ENCODE peak calls at places on chromosomes 7 and 10, in ten cellular contexts. One of them, this sample, is unnamed.

GRCh38 chr10:485776-486572 is 203.5 kb downstream of the DIP2C start:
- DNase-seq in PC-3: no peak
- DNase-seq in body of pancreas: no peak
- DNase-seq in WERI-Rb-1: no peak
- DNase-seq in hepatocyte: no peak
- DNase-seq in tibial nerve: no peak
- DNase-seq in lower leg skin: peak; percentile 78
- DNase-seq in left ventricle myocardium inferior: no peak
- DNase-seq in pancreas: no peak
- DNase-seq in Calu3: no peak
- DNase-seq in this sample: no peak

GRCh38 chr7:155750255-155751125 is 61.8 kb downstream of the SHH start:
- DNase-seq in PC-3: peak; percentile 59
- DNase-seq in body of pancreas: no peak
- DNase-seq in WERI-Rb-1: no peak
- DNase-seq in hepatocyte: no peak
- DNase-seq in tibial nerve: no peak
- DNase-seq in lower leg skin: no peak
- DNase-seq in left ventricle myocardium inferior: no peak
- DNase-seq in pancreas: no peak
- DNase-seq in Calu3: no peak
- DNase-seq in this sample: no peak

GRCh38 chr10:16916496-16916895 is 99.3 kb upstream of the RSU1 start:
- DNase-seq in PC-3: no peak
- DNase-seq in body of pancreas: no peak
- DNase-seq in WERI-Rb-1: no peak
- DNase-seq in hepatocyte: no peak
- DNase-seq in tibial nerve: no peak
- DNase-seq in lower leg skin: no peak
- DNase-seq in left ventricle myocardium inferior: no peak
- DNase-seq in pancreas: no peak
- DNase-seq in Calu3: no peak
- DNase-seq in this sample: no peak

GRCh38 chr7:94662548-94662947 is 6.6 kb upstream of the SGCE start:
- DNase-seq in PC-3: no peak
- DNase-seq in body of pancreas: no peak
- DNase-seq in WERI-Rb-1: no peak
- DNase-seq in hepatocyte: no peak
- DNase-seq in tibial nerve: no peak
- DNase-seq in lower leg skin: no peak
- DNase-seq in left ventricle myocardium inferior: no peak
- DNase-seq in pancreas: no peak
- DNase-seq in Calu3: no peak
- DNase-seq in this sample: no peak

GRCh38 chr10:113381906-113382562 is 170.8 kb upstream of the HABP2 start:
- DNase-seq in PC-3: peak; percentile 66
- DNase-seq in body of pancreas: no peak
- DNase-seq in WERI-Rb-1: no peak
- DNase-seq in hepatocyte: no peak
- DNase-seq in tibial nerve: no peak
- DNase-seq in lower leg skin: peak; percentile 12
- DNase-seq in left ventricle myocardium inferior: no peak
- DNase-seq in pancreas: no peak
- DNase-seq in Calu3: peak; percentile 11
- DNase-seq in this sample: no peak

GRCh38 chr7:43693687-43694398 is 35.5 kb downstream of the COA1 start:
- DNase-seq in PC-3: peak; percentile 66
- DNase-seq in body of pancreas: no peak
- DNase-seq in WERI-Rb-1: no peak
- DNase-seq in hepatocyte: no peak
- DNase-seq in tibial nerve: no peak
- DNase-seq in lower leg skin: no peak
- DNase-seq in left ventricle myocardium inferior: no peak
- DNase-seq in pancreas: no peak
- DNase-seq in Calu3: no peak
- DNase-seq in this sample: no peak

GRCh38 chr10:114273910-114274309 is 34.9 kb downstream of the VWA2 start:
- DNase-seq in PC-3: no peak
- DNase-seq in body of pancreas: no peak
- DNase-seq in WERI-Rb-1: no peak
- DNase-seq in hepatocyte: no peak
- DNase-seq in tibial nerve: no peak
- DNase-seq in lower leg skin: peak; percentile 59
- DNase-seq in left ventricle myocardium inferior: no peak
- DNase-seq in pancreas: no peak
- DNase-seq in Calu3: no peak
- DNase-seq in this sample: no peak

GRCh38 chr7:68785036-68785435 is 813.2 kb upstream of the AUTS2 start:
- DNase-seq in PC-3: no peak
- DNase-seq in body of pancreas: peak; percentile 25
- DNase-seq in WERI-Rb-1: no peak
- DNase-seq in hepatocyte: no peak
- DNase-seq in tibial nerve: no peak
- DNase-seq in lower leg skin: no peak
- DNase-seq in left ventricle myocardium inferior: no peak
- DNase-seq in pancreas: peak; percentile 10
- DNase-seq in Calu3: no peak
- DNase-seq in this sample: no peak

GRCh38 chr7:68613405-68613804 is 984.9 kb upstream of the AUTS2 start:
- DNase-seq in PC-3: no peak
- DNase-seq in body of pancreas: no peak
- DNase-seq in WERI-Rb-1: peak; percentile 23
- DNase-seq in hepatocyte: no peak
- DNase-seq in tibial nerve: no peak
- DNase-seq in lower leg skin: no peak
- DNase-seq in left ventricle myocardium inferior: no peak
- DNase-seq in pancreas: no peak
- DNase-seq in Calu3: no peak
- DNase-seq in this sample: no peak

GRCh38 chr10:133277277-133277992 is 767 bp upstream of the ADAM8 start:
- DNase-seq in PC-3: no peak
- DNase-seq in body of pancreas: no peak
- DNase-seq in WERI-Rb-1: no peak
- DNase-seq in hepatocyte: no peak
- DNase-seq in tibial nerve: no peak
- DNase-seq in lower leg skin: no peak
- DNase-seq in left ventricle myocardium inferior: no peak
- DNase-seq in pancreas: no peak
- DNase-seq in Calu3: no peak
- DNase-seq in this sample: peak; percentile 42

GRCh38 chr10:133276435-133277201 is at the start of gene ADAM8:
- DNase-seq in PC-3: peak; percentile 61
- DNase-seq in body of pancreas: no peak
- DNase-seq in WERI-Rb-1: peak; percentile 73
- DNase-seq in hepatocyte: peak; percentile 64
- DNase-seq in tibial nerve: no peak
- DNase-seq in lower leg skin: no peak
- DNase-seq in left ventricle myocardium inferior: no peak
- DNase-seq in pancreas: no peak
- DNase-seq in Calu3: peak; percentile 74
- DNase-seq in this sample: peak; percentile 65

GRCh38 chr10:133274751-133275682 is 1.7 kb downstream of the ADAM8 start:
- DNase-seq in PC-3: peak; percentile 77
- DNase-seq in body of pancreas: no peak
- DNase-seq in WERI-Rb-1: no peak
- DNase-seq in hepatocyte: peak; percentile 42
- DNase-seq in tibial nerve: no peak
- DNase-seq in lower leg skin: no peak
- DNase-seq in left ventricle myocardium inferior: no peak
- DNase-seq in pancreas: no peak
- DNase-seq in Calu3: peak; percentile 43
- DNase-seq in this sample: peak; percentile 74

GRCh38 chr10:133276100-133276434 is 601 bp downstream of the ADAM8 start:
- DNase-seq in PC-3: no peak
- DNase-seq in body of pancreas: no peak
- DNase-seq in WERI-Rb-1: no peak
- DNase-seq in hepatocyte: no peak
- DNase-seq in tibial nerve: no peak
- DNase-seq in lower leg skin: no peak
- DNase-seq in left ventricle myocardium inferior: no peak
- DNase-seq in pancreas: no peak
- DNase-seq in Calu3: no peak
- DNase-seq in this sample: no peak

DNA sequence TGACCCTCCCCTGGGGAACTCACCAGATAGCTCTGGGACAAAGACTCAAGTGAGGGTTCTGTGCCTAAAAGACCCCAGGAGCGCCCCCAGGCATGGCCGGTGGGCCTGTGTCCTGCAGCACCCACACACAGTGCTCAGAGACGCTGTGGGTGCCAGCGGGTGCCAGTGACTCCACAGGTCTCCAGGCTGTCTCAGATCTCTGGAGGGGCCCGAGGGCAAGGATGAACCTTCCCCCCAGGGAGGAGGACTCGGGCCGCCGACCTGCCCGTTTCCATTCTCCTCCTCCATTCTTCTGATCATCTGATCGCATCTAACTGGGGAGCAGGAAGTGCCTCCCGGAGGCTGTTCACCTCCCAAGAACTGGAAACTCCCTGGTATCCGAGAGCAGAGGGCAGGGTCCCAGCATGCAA is 980 bp downstream of the ADAM8 start:
- DNase-seq in PC-3: peak; percentile 41
- DNase-seq in body of pancreas: no peak
- DNase-seq in WERI-Rb-1: no peak
- DNase-seq in hepatocyte: no peak
- DNase-seq in tibial nerve: no peak
- DNase-seq in lower leg skin: no peak
- DNase-seq in left ventricle myocardium inferior: no peak
- DNase-seq in pancreas: no peak
- DNase-seq in Calu3: peak; percentile 53
- DNase-seq in this sample: peak; percentile 60
- TF ChIP-seq CTCF in PC-3: no peak
- TF ChIP-seq CTCF in body of pancreas: no peak
- TF ChIP-seq CTCF in WERI-Rb-1: peak; percentile 12
- TF ChIP-seq CTCF in hepatocyte: no peak
- TF ChIP-seq CTCF in tibial nerve: no peak
- TF ChIP-seq CTCF in lower leg skin: no peak
- TF ChIP-seq CTCF in left ventricle myocardium inferior: no peak
- TF ChIP-seq CTCF in pancreas: no peak
- TF ChIP-seq CTCF in Calu3: no peak
- TF ChIP-seq CTCF in this sample: peak; percentile 36

GRCh38 chr7:31056775-31057346 is 4.8 kb downstream of the ADCYAP1R1 start:
- DNase-seq in PC-3: peak; percentile 3
- DNase-seq in body of pancreas: no peak
- DNase-seq in WERI-Rb-1: no peak
- DNase-seq in hepatocyte: no peak
- DNase-seq in tibial nerve: no peak
- DNase-seq in lower leg skin: no peak
- DNase-seq in left ventricle myocardium inferior: no peak
- DNase-seq in pancreas: no peak
- DNase-seq in Calu3: peak; percentile 32
- DNase-seq in this sample: no peak
- TF ChIP-seq CTCF in PC-3: peak; percentile 35
- TF ChIP-seq CTCF in body of pancreas: no peak
- TF ChIP-seq CTCF in WERI-Rb-1: peak; percentile 21
- TF ChIP-seq CTCF in hepatocyte: no peak
- TF ChIP-seq CTCF in tibial nerve: no peak
- TF ChIP-seq CTCF in lower leg skin: no peak
- TF ChIP-seq CTCF in left ventricle myocardium inferior: no peak
- TF ChIP-seq CTCF in pancreas: no peak
- TF ChIP-seq CTCF in Calu3: no peak
- TF ChIP-seq CTCF in this sample: no peak

DNA sequence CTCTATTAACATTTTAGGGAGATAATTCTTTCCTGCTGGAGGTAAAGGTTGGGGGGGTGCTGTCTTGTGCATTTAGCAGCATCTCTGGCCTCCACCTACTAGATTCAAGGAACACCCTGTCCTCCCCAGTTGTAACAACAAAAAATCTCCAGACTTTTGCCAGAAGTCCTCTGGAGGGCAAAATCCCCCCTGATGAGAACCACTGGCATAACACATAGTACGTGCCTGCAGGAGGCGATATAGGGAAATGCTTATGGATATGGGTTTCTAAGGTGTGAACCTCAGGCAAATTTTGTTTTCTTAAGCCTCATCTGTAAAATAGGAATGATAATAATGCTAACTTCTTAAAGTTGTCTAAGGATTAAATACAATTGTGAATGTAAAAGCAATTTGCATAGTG is 2.9 kb upstream of the OSBPL3 start:
- DNase-seq in PC-3: peak; percentile 26
- DNase-seq in body of pancreas: no peak
- DNase-seq in WERI-Rb-1: peak; percentile 39
- DNase-seq in hepatocyte: no peak
- DNase-seq in tibial nerve: no peak
- DNase-seq in lower leg skin: no peak
- DNase-seq in left ventricle myocardium inferior: no peak
- DNase-seq in pancreas: no peak
- DNase-seq in Calu3: peak; percentile 50
- DNase-seq in this sample: no peak
- TF ChIP-seq CTCF in PC-3: peak; percentile 71
- TF ChIP-seq CTCF in body of pancreas: no peak
- TF ChIP-seq CTCF in WERI-Rb-1: peak; percentile 35
- TF ChIP-seq CTCF in hepatocyte: peak; percentile 31
- TF ChIP-seq CTCF in tibial nerve: no peak
- TF ChIP-seq CTCF in lower leg skin: no peak
- TF ChIP-seq CTCF in left ventricle myocardium inferior: no peak
- TF ChIP-seq CTCF in pancreas: no peak
- TF ChIP-seq CTCF in Calu3: peak; percentile 61
- TF ChIP-seq CTCF in this sample: no peak

DNA sequence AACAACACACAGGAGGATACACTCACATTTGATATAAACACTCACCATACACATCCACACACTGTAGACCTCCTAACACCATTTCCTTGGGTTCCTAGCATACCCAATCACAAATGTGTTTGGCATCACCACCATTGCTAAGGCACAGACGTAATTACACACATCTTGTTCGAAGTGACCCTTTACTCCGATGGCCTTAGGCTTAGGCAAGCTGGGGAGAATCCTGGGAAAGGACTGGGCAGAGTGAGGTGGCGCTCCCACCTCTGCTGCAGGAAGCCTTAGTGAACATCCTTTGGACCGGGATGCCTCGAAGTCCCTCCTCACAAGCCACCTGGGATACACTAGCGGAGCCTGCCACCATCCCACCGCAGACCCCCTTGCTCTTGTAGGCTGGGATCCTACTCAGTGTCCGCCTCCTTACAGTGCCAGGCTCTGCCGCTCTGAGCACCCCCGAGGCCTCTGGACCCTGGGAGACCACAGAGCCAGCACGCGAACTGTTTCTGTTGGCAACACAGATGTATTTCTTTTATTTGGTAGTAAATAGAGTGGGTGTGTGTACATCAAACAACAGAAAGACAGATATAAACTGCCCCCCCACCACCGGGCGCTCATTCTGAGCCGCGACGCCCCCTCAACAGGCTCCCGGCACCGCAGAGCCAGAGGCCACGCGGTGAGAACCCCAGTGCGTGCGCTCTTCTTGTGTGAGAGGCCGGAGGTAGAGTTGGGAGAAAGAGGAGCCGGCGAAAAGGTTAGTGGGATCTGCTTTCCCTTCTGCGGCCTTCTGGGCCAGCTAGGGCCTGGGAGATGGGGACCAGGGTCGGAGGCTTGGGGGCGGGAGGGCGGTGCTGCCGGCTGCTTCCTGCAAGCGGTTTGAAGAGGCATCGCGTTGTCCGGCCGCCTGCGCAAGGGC is 5.9 kb upstream of the HMX2 start:
- DNase-seq in PC-3: no peak
- DNase-seq in body of pancreas: no peak
- DNase-seq in WERI-Rb-1: no peak
- DNase-seq in hepatocyte: no peak
- DNase-seq in tibial nerve: no peak
- DNase-seq in lower leg skin: no peak
- DNase-seq in left ventricle myocardium inferior: no peak
- DNase-seq in pancreas: no peak
- DNase-seq in Calu3: no peak
- DNase-seq in this sample: no peak
- TF ChIP-seq CTCF in PC-3: no peak
- TF ChIP-seq CTCF in body of pancreas: no peak
- TF ChIP-seq CTCF in WERI-Rb-1: no peak
- TF ChIP-seq CTCF in hepatocyte: no peak
- TF ChIP-seq CTCF in tibial nerve: no peak
- TF ChIP-seq CTCF in lower leg skin: no peak
- TF ChIP-seq CTCF in left ventricle myocardium inferior: no peak
- TF ChIP-seq CTCF in pancreas: no peak
- TF ChIP-seq CTCF in Calu3: no peak
- TF ChIP-seq CTCF in this sample: no peak